ENCODE peak calls at places on chromosome X, in ten cellular contexts. One of them, this sample, is unnamed.

GRCh38 chrX:84735025-84735424 is 232.8 kb upstream of the HDX start:
- DNase-seq in HCT116: no peak
- DNase-seq in H1: no peak
- DNase-seq in sigmoid colon: no peak
- DNase-seq in HepG2: peak; percentile 38
- DNase-seq in prostate gland: no peak
- DNase-seq in SK-N-SH: no peak
- DNase-seq in K562: no peak
- DNase-seq in GM23338: no peak
- DNase-seq in GM12878: no peak
- DNase-seq in this sample: no peak

GRCh38 chrX:102154218-102154860 is 1.4 kb downstream of the BEX5 start:
- DNase-seq in HCT116: no peak
- DNase-seq in H1: peak; percentile 48
- DNase-seq in sigmoid colon: no peak
- DNase-seq in HepG2: no peak
- DNase-seq in prostate gland: peak; percentile 3
- DNase-seq in SK-N-SH: peak; percentile 16
- DNase-seq in K562: peak; percentile 9
- DNase-seq in GM23338: peak; percentile 64
- DNase-seq in GM12878: no peak
- DNase-seq in this sample: no peak

GRCh38 chrX:140672840-140673731 is 36.5 kb upstream of the LINC00632 start:
- DNase-seq in HCT116: no peak
- DNase-seq in H1: no peak
- DNase-seq in sigmoid colon: no peak
- DNase-seq in HepG2: peak; percentile 78
- DNase-seq in prostate gland: no peak
- DNase-seq in SK-N-SH: no peak
- DNase-seq in K562: no peak
- DNase-seq in GM23338: no peak
- DNase-seq in GM12878: no peak
- DNase-seq in this sample: no peak

GRCh38 chrX:111869639-111870034 is 6.3 kb upstream of the TRPC5OS start:
- DNase-seq in HCT116: peak; percentile 16
- DNase-seq in H1: peak; percentile 43
- DNase-seq in sigmoid colon: no peak
- DNase-seq in HepG2: no peak
- DNase-seq in prostate gland: peak; percentile 17
- DNase-seq in SK-N-SH: peak; percentile 44
- DNase-seq in K562: peak; percentile 25
- DNase-seq in GM23338: peak; percentile 69
- DNase-seq in GM12878: peak; percentile 19
- DNase-seq in this sample: peak; percentile 28

GRCh38 chrX:72123471-72124185 is 8.1 kb downstream of the RTL5 start:
- DNase-seq in HCT116: no peak
- DNase-seq in H1: no peak
- DNase-seq in sigmoid colon: peak; percentile 72
- DNase-seq in HepG2: no peak
- DNase-seq in prostate gland: no peak
- DNase-seq in SK-N-SH: no peak
- DNase-seq in K562: no peak
- DNase-seq in GM23338: peak; percentile 84
- DNase-seq in GM12878: no peak
- DNase-seq in this sample: no peak

GRCh38 chrX:12137982-12138365 is 299 bp upstream of the FRMPD4 start:
- DNase-seq in HCT116: no peak
- DNase-seq in H1: peak; percentile 50
- DNase-seq in sigmoid colon: no peak
- DNase-seq in HepG2: no peak
- DNase-seq in prostate gland: no peak
- DNase-seq in SK-N-SH: no peak
- DNase-seq in K562: no peak
- DNase-seq in GM23338: peak; percentile 45
- DNase-seq in GM12878: no peak
- DNase-seq in this sample: no peak

GRCh38 chrX:71195959-71196727 is 26.9 kb upstream of the GJB1 start:
- DNase-seq in HCT116: no peak
- DNase-seq in H1: no peak
- DNase-seq in sigmoid colon: no peak
- DNase-seq in HepG2: no peak
- DNase-seq in prostate gland: no peak
- DNase-seq in SK-N-SH: no peak
- DNase-seq in K562: no peak
- DNase-seq in GM23338: peak; percentile 41
- DNase-seq in GM12878: no peak
- DNase-seq in this sample: no peak

GRCh38 chrX:124863303-124863702 is 456.4 kb upstream of the TEX13C start:
- DNase-seq in HCT116: no peak
- DNase-seq in H1: no peak
- DNase-seq in sigmoid colon: no peak
- DNase-seq in HepG2: no peak
- DNase-seq in prostate gland: no peak
- DNase-seq in SK-N-SH: no peak
- DNase-seq in K562: no peak
- DNase-seq in GM23338: peak; percentile 56
- DNase-seq in GM12878: no peak
- DNase-seq in this sample: no peak

GRCh38 chrX:118976599-118977340 is 2.4 kb downstream of the LONRF3 start:
- DNase-seq in HCT116: no peak
- DNase-seq in H1: no peak
- DNase-seq in sigmoid colon: peak; percentile 80
- DNase-seq in HepG2: no peak
- DNase-seq in prostate gland: peak; percentile 6
- DNase-seq in SK-N-SH: peak; percentile 61
- DNase-seq in K562: peak; percentile 45
- DNase-seq in GM23338: no peak
- DNase-seq in GM12878: no peak
- DNase-seq in this sample: peak; percentile 75

GRCh38 chrX:20968996-20969395 is 405.2 kb upstream of the CNKSR2 start:
- DNase-seq in HCT116: no peak
- DNase-seq in H1: no peak
- DNase-seq in sigmoid colon: no peak
- DNase-seq in HepG2: no peak
- DNase-seq in prostate gland: no peak
- DNase-seq in SK-N-SH: no peak
- DNase-seq in K562: no peak
- DNase-seq in GM23338: no peak
- DNase-seq in GM12878: no peak
- DNase-seq in this sample: no peak

GRCh38 chrX:77427586-77427985 is 19.6 kb upstream of the FGF16 start:
- DNase-seq in HCT116: no peak
- DNase-seq in H1: no peak
- DNase-seq in sigmoid colon: no peak
- DNase-seq in HepG2: no peak
- DNase-seq in prostate gland: no peak
- DNase-seq in SK-N-SH: no peak
- DNase-seq in K562: no peak
- DNase-seq in GM23338: no peak
- DNase-seq in GM12878: no peak
- DNase-seq in this sample: no peak

GRCh38 chrX:130245441-130245840 is 23.3 kb downstream of the ZNF280C start:
- DNase-seq in HCT116: no peak
- DNase-seq in H1: no peak
- DNase-seq in sigmoid colon: no peak
- DNase-seq in HepG2: no peak
- DNase-seq in prostate gland: no peak
- DNase-seq in SK-N-SH: no peak
- DNase-seq in K562: no peak
- DNase-seq in GM23338: no peak
- DNase-seq in GM12878: no peak
- DNase-seq in this sample: no peak

GRCh38 chrX:38458071-38458470 is 103.3 kb upstream of the TSPAN7 start:
- DNase-seq in HCT116: no peak
- DNase-seq in H1: no peak
- DNase-seq in sigmoid colon: no peak
- DNase-seq in HepG2: no peak
- DNase-seq in prostate gland: no peak
- DNase-seq in SK-N-SH: no peak
- DNase-seq in K562: no peak
- DNase-seq in GM23338: peak; percentile 6
- DNase-seq in GM12878: no peak
- DNase-seq in this sample: no peak

GRCh38 chrX:100745806-100746537 is 14.1 kb upstream of the SYTL4 start:
- DNase-seq in HCT116: no peak
- DNase-seq in H1: no peak
- DNase-seq in sigmoid colon: peak; percentile 65
- DNase-seq in HepG2: no peak
- DNase-seq in prostate gland: peak; percentile 28
- DNase-seq in SK-N-SH: no peak
- DNase-seq in K562: no peak
- DNase-seq in GM23338: no peak
- DNase-seq in GM12878: no peak
- DNase-seq in this sample: no peak
- TF ChIP-seq POLR2AphosphoS5 in HCT116: no peak
- TF ChIP-seq POLR2AphosphoS5 in H1: no peak
- TF ChIP-seq POLR2AphosphoS5 in sigmoid colon: peak; percentile 69
- TF ChIP-seq POLR2AphosphoS5 in HepG2: no peak
- TF ChIP-seq POLR2AphosphoS5 in prostate gland: peak; percentile 66
- TF ChIP-seq POLR2AphosphoS5 in SK-N-SH: no peak
- TF ChIP-seq POLR2AphosphoS5 in K562: no peak
- TF ChIP-seq POLR2AphosphoS5 in GM23338: no peak
- TF ChIP-seq POLR2AphosphoS5 in GM12878: no peak
- TF ChIP-seq POLR2AphosphoS5 in this sample: no peak

GRCh38 chrX:10051866-10052265 is 84.7 kb downstream of the CLDN34 start:
- DNase-seq in HCT116: no peak
- DNase-seq in H1: no peak
- DNase-seq in sigmoid colon: no peak
- DNase-seq in HepG2: no peak
- DNase-seq in prostate gland: peak; percentile 48
- DNase-seq in SK-N-SH: no peak
- DNase-seq in K562: no peak
- DNase-seq in GM23338: no peak
- DNase-seq in GM12878: no peak
- DNase-seq in this sample: no peak
- H3K4me1 ChIP-seq in HCT116: no peaks in the 10 kb centered on the region
- H3K4me1 ChIP-seq in H1: peaks cover 28% of the 10 kb centered on the region
- H3K4me1 ChIP-seq in sigmoid colon: peaks cover 63% of the 10 kb centered on the region
- H3K4me1 ChIP-seq in HepG2: no peaks in the 10 kb centered on the region
- H3K4me1 ChIP-seq in prostate gland: no peaks in the 10 kb centered on the region
- H3K4me1 ChIP-seq in SK-N-SH: no peaks in the 10 kb centered on the region
- H3K4me1 ChIP-seq in K562: peaks cover 4% of the 10 kb centered on the region
- H3K4me1 ChIP-seq in GM23338: peaks cover 31% of the 10 kb centered on the region
- H3K4me1 ChIP-seq in GM12878: no peaks in the 10 kb centered on the region
- H3K4me1 ChIP-seq in this sample: peaks cover 41% of the 10 kb centered on the region

GRCh38 chrX:107731831-107732502 is 43.6 kb downstream of the TSC22D3 start:
- DNase-seq in HCT116: peak; percentile 42
- DNase-seq in H1: no peak
- DNase-seq in sigmoid colon: peak; percentile 97
- DNase-seq in HepG2: no peak
- DNase-seq in prostate gland: peak; percentile 68
- DNase-seq in SK-N-SH: peak; percentile 44
- DNase-seq in K562: peak; percentile 73
- DNase-seq in GM23338: peak; percentile 42
- DNase-seq in GM12878: no peak
- DNase-seq in this sample: peak; percentile 95

GRCh38 chrX:107728342-107729099 is 47.1 kb downstream of the TSC22D3 start:
- DNase-seq in HCT116: no peak
- DNase-seq in H1: no peak
- DNase-seq in sigmoid colon: no peak
- DNase-seq in HepG2: no peak
- DNase-seq in prostate gland: no peak
- DNase-seq in SK-N-SH: no peak
- DNase-seq in K562: no peak
- DNase-seq in GM23338: no peak
- DNase-seq in GM12878: no peak
- DNase-seq in this sample: no peak

GRCh38 chrX:107730991-107731766 is 44.4 kb downstream of the TSC22D3 start:
- DNase-seq in HCT116: no peak
- DNase-seq in H1: no peak
- DNase-seq in sigmoid colon: no peak
- DNase-seq in HepG2: no peak
- DNase-seq in prostate gland: no peak
- DNase-seq in SK-N-SH: no peak
- DNase-seq in K562: no peak
- DNase-seq in GM23338: no peak
- DNase-seq in GM12878: no peak
- DNase-seq in this sample: no peak

GRCh38 chrX:107730298-107730655 is 45.3 kb downstream of the TSC22D3 start:
- DNase-seq in HCT116: no peak
- DNase-seq in H1: no peak
- DNase-seq in sigmoid colon: no peak
- DNase-seq in HepG2: no peak
- DNase-seq in prostate gland: no peak
- DNase-seq in SK-N-SH: no peak
- DNase-seq in K562: no peak
- DNase-seq in GM23338: no peak
- DNase-seq in GM12878: no peak
- DNase-seq in this sample: no peak

GRCh38 chrX:107729558-107730297 is 45.9 kb downstream of the TSC22D3 start:
- DNase-seq in HCT116: no peak
- DNase-seq in H1: no peak
- DNase-seq in sigmoid colon: no peak
- DNase-seq in HepG2: no peak
- DNase-seq in prostate gland: peak; percentile 77
- DNase-seq in SK-N-SH: no peak
- DNase-seq in K562: no peak
- DNase-seq in GM23338: peak; percentile 25
- DNase-seq in GM12878: no peak
- DNase-seq in this sample: no peak
- TF ChIP-seq POLR2AphosphoS5 in HCT116: no peak
- TF ChIP-seq POLR2AphosphoS5 in H1: no peak
- TF ChIP-seq POLR2AphosphoS5 in sigmoid colon: peak; percentile 6
- TF ChIP-seq POLR2AphosphoS5 in HepG2: no peak
- TF ChIP-seq POLR2AphosphoS5 in prostate gland: peak; percentile 59
- TF ChIP-seq POLR2AphosphoS5 in SK-N-SH: no peak
- TF ChIP-seq POLR2AphosphoS5 in K562: no peak
- TF ChIP-seq POLR2AphosphoS5 in GM23338: no peak
- TF ChIP-seq POLR2AphosphoS5 in GM12878: no peak
- TF ChIP-seq POLR2AphosphoS5 in this sample: no peak

GRCh38 chrX:65720580-65720979 is 53.1 kb downstream of the MSN start:
- DNase-seq in HCT116: no peak
- DNase-seq in H1: no peak
- DNase-seq in sigmoid colon: no peak
- DNase-seq in HepG2: no peak
- DNase-seq in prostate gland: no peak
- DNase-seq in SK-N-SH: no peak
- DNase-seq in K562: no peak
- DNase-seq in GM23338: no peak
- DNase-seq in GM12878: no peak
- DNase-seq in this sample: no peak
- H3K4me1 ChIP-seq in HCT116: no peaks in the 10 kb centered on the region
- H3K4me1 ChIP-seq in H1: no peaks in the 10 kb centered on the region
- H3K4me1 ChIP-seq in sigmoid colon: peaks cover under 1% of the 10 kb centered on the region
- H3K4me1 ChIP-seq in HepG2: no peaks in the 10 kb centered on the region
- H3K4me1 ChIP-seq in prostate gland: no peaks in the 10 kb centered on the region
- H3K4me1 ChIP-seq in SK-N-SH: no peaks in the 10 kb centered on the region
- H3K4me1 ChIP-seq in K562: no peaks in the 10 kb centered on the region
- H3K4me1 ChIP-seq in GM23338: no peaks in the 10 kb centered on the region
- H3K4me1 ChIP-seq in GM12878: peaks cover 13% of the 10 kb centered on the region
- H3K4me1 ChIP-seq in this sample: no peaks in the 10 kb centered on the region

GRCh38 chrX:154654372-154654771 is 993 bp upstream of the CTAG2 start:
- DNase-seq in HCT116: no peak
- DNase-seq in H1: no peak
- DNase-seq in sigmoid colon: no peak
- DNase-seq in HepG2: no peak
- DNase-seq in prostate gland: no peak
- DNase-seq in SK-N-SH: no peak
- DNase-seq in K562: no peak
- DNase-seq in GM23338: no peak
- DNase-seq in GM12878: no peak
- DNase-seq in this sample: no peak
- TF ChIP-seq POLR2AphosphoS5 in HCT116: no peak
- TF ChIP-seq POLR2AphosphoS5 in H1: no peak
- TF ChIP-seq POLR2AphosphoS5 in sigmoid colon: no peak
- TF ChIP-seq POLR2AphosphoS5 in HepG2: no peak
- TF ChIP-seq POLR2AphosphoS5 in prostate gland: no peak
- TF ChIP-seq POLR2AphosphoS5 in SK-N-SH: no peak
- TF ChIP-seq POLR2AphosphoS5 in K562: no peak
- TF ChIP-seq POLR2AphosphoS5 in GM23338: no peak
- TF ChIP-seq POLR2AphosphoS5 in GM12878: no peak
- TF ChIP-seq POLR2AphosphoS5 in this sample: no peak